ENCODE peak calls at places on chromosomes 16 and 17, in six cellular contexts. G, H, P, T, F and O are unnamed samples.

GRCh38 chr17:77465358-77466041 is 324.7 kb downstream of the SEC14L1 start:
- DNase-seq in G (no peak), H (no peak), P (peak; percentile 36), T (peak; percentile 84), F (peak; percentile 69), O (peak; percentile 87)

GRCh38 chr17:48488548-48489106 is 42.2 kb downstream of the HOXB1 start:
- DNase-seq in G (no peak), H (no peak), P (no peak), T (no peak), F (no peak), O (peak; percentile 31)

GRCh38 chr17:39144414-39144813 is 7.0 kb downstream of the PLXDC1 start:
- DNase-seq in G (peak; percentile 62), H (peak; percentile 94), P (peak; percentile 95), T (peak; percentile 89), F (peak; percentile 56), O (no peak)

GRCh38 chr16:89118361-89119061 is 24.9 kb downstream of the ACSF3 start:
- DNase-seq in G (no peak), H (no peak), P (no peak), T (peak; percentile 41), F (no peak), O (no peak)

GRCh38 chr17:80791758-80792284 is 199.8 kb upstream of the CHMP6 start:
- DNase-seq in G (peak; percentile 90), H (peak; percentile 40), P (peak; percentile 95), T (no peak), F (peak; percentile 90), O (peak; percentile 66)

GRCh38 chr17:63470116-63470515 is 6.7 kb upstream of the ACE start:
- DNase-seq in G (no peak), H (no peak), P (no peak), T (no peak), F (no peak), O (no peak)

GRCh38 chr16:17470002-17470870 is 524 bp downstream of the XYLT1 start:
- DNase-seq in G (no peak), H (no peak), P (no peak), T (no peak), F (peak; percentile 65), O (peak; percentile 31)

GRCh38 chr17:10197721-10198508 is 491 bp downstream of the GAS7 start:
- DNase-seq in G (no peak), H (no peak), P (peak; percentile 35), T (peak; percentile 57), F (no peak), O (no peak)

GRCh38 chr17:27751622-27752490 is 48.5 kb downstream of the NOS2 start:
- DNase-seq in G (no peak), H (no peak), P (no peak), T (no peak), F (no peak), O (peak; percentile 6)

GRCh38 chr17:45431531-45432404 is 902 bp downstream of the ARHGAP27 start:
- DNase-seq in G (no peak), H (no peak), P (peak; percentile 81), T (peak; percentile 97), F (peak; percentile 76), O (peak; percentile 88)

GRCh38 chr17:4580291-4580690 is 4.0 kb upstream of the SMTNL2 start:
- DNase-seq in G (no peak), H (no peak), P (no peak), T (no peak), F (no peak), O (no peak)

GRCh38 chr16:75038036-75038959 is 39.5 kb downstream of the ZNRF1 start:
- DNase-seq in G (no peak), H (no peak), P (no peak), T (no peak), F (no peak), O (no peak)

GRCh38 chr16:57892041-57892440 is 78.9 kb downstream of the CNGB1 start:
- DNase-seq in G (peak; percentile 85), H (no peak), P (no peak), T (no peak), F (no peak), O (no peak)

GRCh38 chr17:37187262-37187661 is 188.5 kb upstream of the C17orf78 start:
- DNase-seq in G (no peak), H (no peak), P (no peak), T (no peak), F (no peak), O (no peak)

GRCh38 chr17:57051886-57052342 is 33.1 kb upstream of the AKAP1 start:
- DNase-seq in G (no peak), H (no peak), P (no peak), T (no peak), F (no peak), O (no peak)

GRCh38 chr17:68763551-68763950 is 162.4 kb upstream of the FAM20A start:
- DNase-seq in G (no peak), H (no peak), P (no peak), T (no peak), F (no peak), O (no peak)

GRCh38 chr16:72380283-72380682 is 208.3 kb upstream of the PMFBP1 start:
- DNase-seq in G (no peak), H (no peak), P (no peak), T (no peak), F (no peak), O (no peak)

GRCh38 chr16:8885674-8886592 is 3.8 kb downstream of the LITAFD start:
- DNase-seq in G (no peak), H (no peak), P (no peak), T (peak; percentile 39), F (no peak), O (no peak)

GRCh38 chr17:76929572-76929971 is 61.4 kb downstream of the MGAT5B start:
- DNase-seq in G (no peak), H (no peak), P (no peak), T (no peak), F (no peak), O (no peak)

GRCh38 chr17:77909236-77909635 is 49.3 kb upstream of the TNRC6C start:
- DNase-seq in G (no peak), H (no peak), P (no peak), T (no peak), F (peak; percentile 63), O (no peak)

GRCh38 chr16:68786685-68787418 is 49.8 kb downstream of the CDH1 start:
- DNase-seq in G (no peak), H (no peak), P (no peak), T (no peak), F (peak; percentile 96), O (no peak)

GRCh38 chr17:51795401-51795800 is 363.1 kb downstream of the CA10 start:
- DNase-seq in G (no peak), H (no peak), P (no peak), T (no peak), F (no peak), O (no peak)

GRCh38 chr17:81288715-81289114 is 6.4 kb downstream of the SLC38A10 start:
- DNase-seq in G (no peak), H (no peak), P (no peak), T (no peak), F (no peak), O (no peak)

GRCh38 chr16:3259097-3259496 is 2.7 kb upstream of the MEFV start:
- DNase-seq in G (no peak), H (no peak), P (no peak), T (no peak), F (peak; percentile 59), O (no peak)

GRCh38 chr16:78677332-78677731 is 577.9 kb downstream of the WWOX start:
- DNase-seq in G (no peak), H (no peak), P (no peak), T (no peak), F (no peak), O (no peak)

GRCh38 chr17:47850373-47850691 is 631 bp downstream of the SP6 start:
- DNase-seq in G (no peak), H (no peak), P (no peak), T (no peak), F (no peak), O (no peak)

GRCh38 chr17:43465049-43465448 is 18.7 kb upstream of the DHX8 start:
- DNase-seq in G (no peak), H (no peak), P (no peak), T (no peak), F (no peak), O (no peak)

GRCh38 chr16:86733526-86734254 is 155.3 kb downstream of the FOXL1 start:
- DNase-seq in G (no peak), H (no peak), P (peak; percentile 60), T (no peak), F (no peak), O (no peak)